ENCODE peak calls at places on chromosomes 6 and 20, in ten cellular contexts. F is cardiac fibroblast; Q is astrocyte of the cerebellum; N is effector memory CD4-positive, alpha-beta T cell; K is sigmoid colon; E is thoracic aorta; G is ovary; C is spleen; Z is GM12865; W is prostate gland. S is an unnamed sample.

GRCh38 chr20:18007534-18008292 is 38.9 kb downstream of the MGME1 start:
- DNase-seq in F (no peak), E (no peak), G (peak), N (no peak), C (peak), K (peak), W (peak), Z (no peak), Q (no peak), S (no peak)

GRCh38 chr20:3622411-3622810 is 40.8 kb downstream of the GFRA4 start:
- DNase-seq in G (no peak), K (no peak), Q (no peak), N (no peak), Z (no peak), C (no peak), E (no peak), W (no peak), F (no peak), S (no peak)

GRCh38 chr20:43564993-43565757 is 6.3 kb downstream of the SGK2 start:
- DNase-seq in G (no peak), N (no peak), Q (no peak), E (no peak), C (no peak), K (no peak), F (no peak), Z (no peak), W (no peak), S (no peak)

GRCh38 chr6:18126116-18126515 is 3.6 kb upstream of the NHLRC1 start:
- DNase-seq in C (no peak), G (no peak), Q (no peak), E (no peak), W (no peak), K (no peak), Z (no peak), N (no peak), F (peak), S (no peak)

GRCh38 chr6:14542670-14543366 is 425.2 kb downstream of the CD83 start:
- DNase-seq in W (no peak), Q (peak), Z (peak), N (no peak), E (no peak), G (no peak), K (no peak), F (peak), C (peak), S (no peak)

GRCh38 chr6:7901056-7901455 is 9.5 kb downstream of the TXNDC5 start:
- DNase-seq in K (no peak), N (no peak), W (no peak), C (no peak), Z (no peak), Q (no peak), F (no peak), E (no peak), G (no peak), S (no peak)

GRCh38 chr6:39420300-39421265 is 98.1 kb upstream of the KCNK16 start:
- DNase-seq in E (no peak), N (no peak), W (peak), Q (peak), Z (no peak), C (no peak), K (peak), F (peak), G (no peak), S (no peak)

GRCh38 chr6:119339941-119340456 is 9.6 kb downstream of the MAN1A1 start:
- DNase-seq in Z (no peak), F (no peak), C (no peak), Q (no peak), E (no peak), G (peak), K (no peak), N (no peak), W (no peak), S (no peak)

GRCh38 chr6:130215526-130215925 is 7.2 kb downstream of the SAMD3 start:
- DNase-seq in K (no peak), G (no peak), C (no peak), F (no peak), Z (peak), W (no peak), Q (no peak), E (no peak), N (no peak), S (no peak)

GRCh38 chr6:68559052-68559451 is 76.0 kb upstream of the ADGRB3 start:
- DNase-seq in C (no peak), N (no peak), G (no peak), W (no peak), Q (peak), F (no peak), E (no peak), Z (no peak), K (no peak), S (no peak)

GRCh38 chr6:156617376-156617775 is 159.8 kb upstream of the ARID1B start:
- DNase-seq in N (no peak), K (no peak), Z (no peak), C (no peak), W (no peak), F (peak), E (no peak), Q (no peak), G (peak), S (peak)

GRCh38 chr6:122389704-122390103 is 9.7 kb upstream of the HSF2 start:
- DNase-seq in F (peak), G (no peak), Q (no peak), W (no peak), N (no peak), C (no peak), E (no peak), K (no peak), Z (no peak), S (no peak)

GRCh38 chr6:78580923-78581322 is 286.4 kb upstream of the IRAK1BP1 start:
- DNase-seq in G (no peak), K (no peak), W (no peak), N (no peak), Z (peak), Q (no peak), C (no peak), F (no peak), E (no peak), S (no peak)

GRCh38 chr6:14123331-14124105 is 5.9 kb downstream of the CD83 start:
- DNase-seq in Q (no peak), W (no peak), N (no peak), F (peak), C (no peak), G (no peak), K (no peak), Z (no peak), E (no peak), S (no peak)

GRCh38 chr6:27133281-27134227 is 113.9 kb upstream of the PRSS16 start:
- DNase-seq in G (no peak), Z (peak), Q (no peak), F (peak), N (peak), K (peak), W (peak), E (no peak), C (peak), S (no peak)

GRCh38 chr20:51131806-51132205 is 108.9 kb upstream of the KCNG1 start:
- DNase-seq in Q (no peak), E (no peak), F (no peak), C (no peak), W (no peak), Z (no peak), K (no peak), N (no peak), G (no peak), S (no peak)

GRCh38 chr6:89790403-89790802 is 29.2 kb downstream of the MDN1 start:
- DNase-seq in Q (no peak), N (no peak), G (no peak), Z (no peak), W (no peak), C (no peak), E (no peak), K (no peak), F (no peak), S (no peak)

GRCh38 chr6:89797317-89797716 is 22.3 kb downstream of the MDN1 start:
- DNase-seq in C (no peak), F (peak), Q (peak), W (no peak), G (peak), Z (no peak), N (no peak), E (peak), K (no peak), S (no peak)

GRCh38 chr6:89792881-89793280 is 26.7 kb downstream of the MDN1 start:
- DNase-seq in Z (peak), Q (peak), G (no peak), F (peak), N (no peak), K (no peak), W (no peak), C (no peak), E (no peak), S (no peak)

GRCh38 chr6:89793586-89793985 is 26.0 kb downstream of the MDN1 start:
- DNase-seq in N (no peak), G (no peak), C (no peak), K (no peak), F (no peak), E (no peak), Q (peak), Z (no peak), W (no peak), S (no peak)

DNA sequence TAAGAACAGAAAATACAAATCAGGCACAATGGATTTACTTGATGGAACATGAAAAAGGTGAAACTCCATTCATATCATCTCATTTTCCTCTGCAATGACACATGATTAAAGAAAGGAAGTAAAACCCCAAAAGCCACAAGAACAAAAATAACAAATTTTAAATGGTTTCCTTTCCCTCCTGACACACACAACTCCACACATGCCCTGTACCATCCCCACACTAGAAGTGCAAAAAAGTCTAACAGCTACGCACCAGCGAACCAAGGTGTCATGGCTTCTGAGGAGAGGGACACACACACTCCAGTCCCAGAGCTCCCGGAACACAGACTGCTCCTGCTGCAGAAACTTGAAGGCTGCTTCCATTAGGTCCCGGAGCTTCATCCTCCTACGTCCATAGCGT is 25.3 kb downstream of the MDN1 start:
- DNase-seq in Z (peak), F (no peak), C (no peak), N (no peak), Q (no peak), W (no peak), E (no peak), K (no peak), G (no peak), S (no peak)
- H3K4me3 ChIP-seq in Z (no peak), F (no peak), C (no peak), N (peak), Q (no peak), W (no peak), E (no peak), K (no peak), G (no peak), S (no peak)

DNA sequence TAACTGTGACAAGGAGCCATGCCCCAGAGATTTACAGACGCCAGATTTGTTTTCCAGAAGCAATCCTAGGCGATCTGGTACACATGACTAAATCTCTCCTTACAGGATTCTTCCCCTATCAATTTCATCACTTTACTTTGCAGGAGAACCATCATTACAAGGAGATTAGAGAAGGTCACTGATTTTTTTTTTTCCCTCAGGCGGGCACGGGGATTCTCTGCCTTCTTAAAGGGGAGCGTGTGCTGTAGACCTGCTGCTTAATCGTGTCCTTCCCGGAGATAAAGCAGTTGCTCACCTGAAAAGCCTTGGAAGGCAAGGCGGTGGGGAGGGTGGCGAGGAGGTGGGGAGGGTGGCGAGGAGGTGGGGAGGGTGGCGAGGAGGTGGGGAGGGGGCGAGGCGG is 14.4 kb upstream of the MRAP2 start:
- DNase-seq in K (no peak), Z (no peak), F (no peak), Q (no peak), N (no peak), E (no peak), C (no peak), W (no peak), G (no peak), S (no peak)
- H3K4me3 ChIP-seq in K (no peak), Z (no peak), F (no peak), Q (no peak), N (no peak), E (no peak), C (no peak), W (no peak), G (no peak), S (no peak)

GRCh38 chr6:56690519-56691200 is 48.0 kb upstream of the DST start:
- DNase-seq in C (no peak), W (no peak), K (no peak), Z (no peak), F (peak), Q (peak), G (no peak), E (no peak), N (no peak), S (no peak)

GRCh38 chr6:56689114-56689513 is 46.4 kb upstream of the DST start:
- DNase-seq in K (no peak), W (no peak), N (no peak), Q (no peak), Z (peak), G (no peak), C (no peak), F (no peak), E (no peak), S (no peak)

GRCh38 chr6:56688521-56688920 is 45.8 kb upstream of the DST start:
- DNase-seq in E (no peak), F (peak), N (no peak), C (no peak), G (no peak), Q (no peak), Z (no peak), W (no peak), K (no peak), S (no peak)

GRCh38 chr6:56691201-56691595 is 48.5 kb upstream of the DST start:
- DNase-seq in N (no peak), C (no peak), F (no peak), E (no peak), K (no peak), Z (no peak), W (no peak), G (no peak), Q (no peak), S (no peak)

DNA sequence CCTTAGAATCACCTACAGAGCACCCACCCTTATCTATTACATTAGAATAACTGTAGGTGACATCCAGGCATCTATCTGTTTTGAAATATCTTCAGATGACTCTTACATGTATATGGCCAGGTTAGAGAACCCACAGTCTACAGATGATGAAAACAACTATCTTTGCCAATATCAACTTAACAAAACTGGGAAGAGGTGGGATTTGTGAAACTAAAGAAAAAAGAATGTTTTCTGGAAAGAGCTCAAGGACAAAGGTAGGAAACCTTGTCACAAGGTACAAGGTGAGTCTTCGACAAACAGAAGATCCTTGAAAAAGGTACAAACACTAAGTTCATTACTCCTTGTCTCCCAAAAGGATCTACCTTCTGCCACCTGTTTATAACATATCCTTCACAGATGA is 47.0 kb upstream of the DST start:
- DNase-seq in C (no peak), F (no peak), Z (no peak), W (no peak), Q (no peak), N (no peak), K (no peak), G (no peak), E (no peak), S (no peak)
- H3K4me3 ChIP-seq in C (no peak), F (peak), Z (no peak), W (no peak), Q (no peak), N (no peak), K (no peak), G (no peak), E (peak), S (no peak)

GRCh38 chr6:44737829-44738528 is 350.5 kb downstream of the CDC5L start:
- DNase-seq in Z (peak), W (no peak), G (no peak), F (no peak), Q (no peak), K (no peak), E (no peak), N (no peak), C (no peak), S (no peak)
- H3K4me3 ChIP-seq in Z (no peak), W (no peak), G (no peak), F (no peak), Q (no peak), K (no peak), E (no peak), N (no peak), C (no peak), S (no peak)

DNA sequence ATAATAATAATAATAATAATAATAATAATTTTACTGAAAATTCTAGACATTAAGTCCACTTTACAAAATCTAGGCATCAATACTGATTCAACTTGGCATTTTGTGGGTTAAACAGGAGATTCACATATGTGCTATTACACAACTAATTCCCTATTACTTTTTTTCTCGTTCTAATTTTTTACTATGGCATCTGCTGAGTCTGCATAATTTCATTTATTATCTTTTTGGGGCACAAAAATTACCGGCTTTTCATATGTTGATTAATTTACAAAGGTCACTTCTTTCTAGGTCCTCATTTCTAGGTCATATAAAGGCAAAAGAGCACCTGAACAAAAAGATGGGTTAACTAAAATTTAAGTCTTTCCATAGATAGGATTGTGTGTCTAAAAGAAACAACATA is 1357.8 kb upstream of the ADGRB3 start:
- DNase-seq in Q (no peak), Z (no peak), C (no peak), K (no peak), G (no peak), W (no peak), N (no peak), E (no peak), F (no peak), S (no peak)
- H3K4me3 ChIP-seq in Q (no peak), Z (no peak), C (no peak), K (no peak), G (no peak), W (no peak), N (no peak), E (no peak), F (no peak), S (no peak)

DNA sequence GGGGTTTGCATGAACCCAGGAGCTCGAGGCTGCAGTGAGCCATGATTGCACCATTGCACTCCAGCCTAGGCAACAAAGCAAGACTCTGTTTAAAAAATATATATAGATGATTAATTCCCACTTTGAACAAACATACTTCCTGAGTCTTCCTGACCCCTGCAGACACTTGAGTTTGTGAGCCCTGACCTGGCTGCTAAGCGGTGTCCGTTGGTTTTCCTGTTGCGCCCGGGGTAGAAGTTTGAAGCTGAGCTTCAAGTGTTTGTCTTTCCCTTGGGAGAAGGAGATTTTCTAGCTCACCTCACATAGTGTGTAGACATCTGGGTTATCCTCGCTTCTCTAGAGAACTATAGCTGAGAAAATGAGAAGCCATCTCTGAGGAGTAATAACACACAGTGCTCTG is 11.7 kb upstream of the BCAS1 start:
- DNase-seq in Q (no peak), C (no peak), N (no peak), G (no peak), F (no peak), E (no peak), K (no peak), Z (no peak), W (no peak), S (no peak)
- H3K4me3 ChIP-seq in Q (no peak), C (no peak), N (no peak), G (no peak), F (no peak), E (no peak), K (no peak), Z (no peak), W (no peak), S (no peak)

DNA sequence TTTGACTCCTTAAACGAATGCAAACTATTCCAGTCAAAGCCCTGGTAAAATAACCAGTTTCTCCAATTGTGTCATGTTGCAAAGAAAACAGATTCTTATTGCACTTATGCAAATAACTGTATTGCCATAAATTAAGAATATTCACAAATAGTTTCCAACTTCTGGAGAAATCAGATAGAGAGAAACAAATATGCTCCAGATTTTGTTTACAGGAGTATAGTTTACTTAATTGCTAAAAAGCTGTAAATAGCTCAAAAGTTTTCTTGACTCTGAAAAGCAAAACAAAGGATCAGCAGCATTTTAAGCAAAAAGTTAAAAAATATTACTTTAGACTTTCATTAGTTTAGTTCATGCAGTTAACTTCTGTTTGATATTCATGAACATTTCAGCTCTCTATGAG is 304.2 kb downstream of the PACRG start:
- DNase-seq in K (no peak), C (no peak), F (no peak), G (no peak), E (no peak), Q (no peak), Z (no peak), W (no peak), N (no peak), S (no peak)
- H3K4me3 ChIP-seq in K (no peak), C (no peak), F (no peak), G (no peak), E (no peak), Q (no peak), Z (no peak), W (no peak), N (no peak), S (no peak)

GRCh38 chr6:165663283-165663735 is 268 bp upstream of the PDE10A start:
- DNase-seq in Q (no peak), K (peak), F (peak), N (no peak), C (no peak), G (peak), Z (no peak), W (no peak), E (no peak), S (no peak)
- H3K4me3 ChIP-seq in Q (peak), K (peak), F (peak), N (no peak), C (peak), G (peak), Z (no peak), W (peak), E (peak), S (no peak)

GRCh38 chr20:47356220-47356525 is 326 bp downstream of the ZMYND8 start:
- DNase-seq in F (no peak), K (no peak), N (no peak), Z (no peak), G (no peak), E (no peak), Q (no peak), C (no peak), W (no peak), S (no peak)
- H3K4me3 ChIP-seq in F (peak), K (no peak), N (peak), Z (peak), G (no peak), E (no peak), Q (peak), C (no peak), W (no peak), S (peak)

GRCh38 chr20:31989030-31989645 is 21.1 kb upstream of the CCM2L start:
- DNase-seq in K (no peak), Z (no peak), E (no peak), F (no peak), C (no peak), Q (no peak), W (no peak), N (no peak), G (no peak), S (no peak)

GRCh38 chr20:31987744-31988143 is 19.8 kb downstream of the XKR7 start:
- DNase-seq in G (no peak), E (no peak), Q (no peak), C (no peak), K (no peak), N (no peak), W (no peak), F (peak), Z (no peak), S (no peak)

GRCh38 chr20:31988430-31989015 is 20.6 kb downstream of the XKR7 start:
- DNase-seq in K (no peak), Z (no peak), F (no peak), Q (no peak), C (no peak), N (no peak), E (no peak), G (no peak), W (no peak), S (no peak)

GRCh38 chr20:31992086-31992485 is 18.2 kb upstream of the CCM2L start:
- DNase-seq in Z (no peak), Q (no peak), N (no peak), W (no peak), G (no peak), C (no peak), F (no peak), K (no peak), E (no peak), S (no peak)

GRCh38 chr20:31990958-31991705 is 19.1 kb upstream of the CCM2L start:
- DNase-seq in N (no peak), K (no peak), Z (no peak), F (no peak), G (no peak), W (no peak), Q (no peak), C (no peak), E (no peak), S (no peak)
- H3K4me3 ChIP-seq in N (no peak), K (no peak), Z (no peak), F (no peak), G (no peak), W (no peak), Q (no peak), C (no peak), E (no peak), S (no peak)